ENCODE peak calls at places on chromosomes 16 and 17, in nine cellular contexts. E is neural progenitor cell; C is transverse colon; F is endothelial cell of umbilical vein; W is Peyer's patch; V is heart right ventricle; D is CD8-positive, alpha-beta memory T cell; J is CD8-positive, alpha-beta T cell; Q is CD4-positive, alpha-beta T cell. A is an unnamed sample. For H3K27me3 and H3K9me3, the result is how much of the 10 kb centered on the place peaks cover.

GRCh38 chr16:79402920-79403319 is 197.6 kb downstream of the MAF start:
- DNase-seq in E (no peak), C (no peak), F (no peak), W (no peak), V (no peak), D (no peak), J (no peak), Q (no peak), A (no peak)

GRCh38 chr17:1590031-1590746 is 27.6 kb upstream of the PITPNA start:
- DNase-seq in E (no peak), C (peak), F (peak), W (peak), V (peak), D (no peak), J (no peak), Q (no peak), A (peak)

GRCh38 chr17:76843703-76844484 is 24.3 kb upstream of the MGAT5B start:
- DNase-seq in E (no peak), C (no peak), F (no peak), W (no peak), V (no peak), D (no peak), J (no peak), Q (no peak), A (peak)

GRCh38 chr17:39787743-39788484 is 50.2 kb downstream of the GRB7 start:
- DNase-seq in E (no peak), C (no peak), F (no peak), W (no peak), V (no peak), D (no peak), J (no peak), Q (no peak), A (no peak)

GRCh38 chr16:34802396-34802795 is 1343.0 kb downstream of the TP53TG3F start:
- DNase-seq in E (no peak), C (no peak), F (no peak), W (no peak), V (no peak), D (no peak), J (no peak), Q (no peak), A (no peak)

GRCh38 chr16:84778720-84779119 is 41.1 kb upstream of the CRISPLD2 start:
- DNase-seq in E (no peak), C (no peak), F (no peak), W (no peak), V (no peak), D (no peak), J (no peak), Q (no peak), A (no peak)

GRCh38 chr17:21214777-21215541 is 998 bp upstream of the TMEM11 start:
- DNase-seq in E (peak), C (no peak), F (no peak), W (no peak), V (peak), D (no peak), J (no peak), Q (no peak), A (no peak)

GRCh38 chr16:29898786-29899515 is 399 bp downstream of the SEZ6L2 start:
- DNase-seq in E (peak), C (peak), F (no peak), W (no peak), V (no peak), D (no peak), J (no peak), Q (no peak), A (no peak)

GRCh38 chr17:57634713-57635465 is 110.2 kb downstream of the CCDC182 start:
- DNase-seq in E (no peak), C (no peak), F (no peak), W (no peak), V (no peak), D (no peak), J (no peak), Q (no peak), A (no peak)

GRCh38 chr16:46728804-46729203 is 19.3 kb downstream of the MYLK3 start:
- DNase-seq in E (no peak), C (no peak), F (no peak), W (no peak), V (no peak), D (no peak), J (no peak), Q (no peak), A (no peak)

GRCh38 chr17:33436321-33436720 is 143.2 kb upstream of the ASIC2 start:
- DNase-seq in E (no peak), C (no peak), F (no peak), W (no peak), V (no peak), D (no peak), J (no peak), Q (no peak), A (no peak)

GRCh38 chr17:78095035-78095434 is 33.5 kb downstream of the TMC6 start:
- DNase-seq in E (no peak), C (no peak), F (no peak), W (no peak), V (no peak), D (no peak), J (no peak), Q (no peak), A (no peak)

GRCh38 chr16:58187092-58187491 is 10.8 kb downstream of the CSNK2A2 start:
- DNase-seq in E (no peak), C (no peak), F (peak), W (no peak), V (no peak), D (no peak), J (no peak), Q (no peak), A (no peak)

GRCh38 chr16:86244936-86245335 is 265.4 kb upstream of the FOXF1 start:
- DNase-seq in E (no peak), C (no peak), F (no peak), W (no peak), V (no peak), D (no peak), J (no peak), Q (no peak), A (no peak)
- H3K27me3 ChIP-seq in E (under half), C (under half), F (under half), W (under half), V (under half), D (under half), J (under half), Q (under half), A (under half)

GRCh38 chr16:1734816-1735215 is 28.8 kb downstream of the MAPK8IP3 start:
- DNase-seq in E (no peak), C (no peak), F (no peak), W (no peak), V (no peak), D (no peak), J (no peak), Q (no peak), A (no peak)
- H3K9me3 ChIP-seq in E (under half), C (under half), F (under half), W (under half), V (under half), D (under half), J (under half), Q (under half), A (under half)

GRCh38 chr17:64449545-64449944 is 630 bp downstream of the MILR1 start:
- DNase-seq in E (no peak), C (no peak), F (no peak), W (no peak), V (no peak), D (no peak), J (no peak), Q (no peak), A (no peak)
- H3K27ac ChIP-seq in E (no peak), C (peak), F (peak), W (peak), V (no peak), D (peak), J (no peak), Q (no peak), A (peak)

GRCh38 chr17:79326814-79327213 is 252.2 kb downstream of the ENGASE start:
- DNase-seq in E (no peak), C (no peak), F (no peak), W (no peak), V (no peak), D (no peak), J (no peak), Q (no peak), A (no peak)
- H3K27me3 ChIP-seq in E (under half), C (under half), F (under half), W (under half), V (half or more), D (under half), J (under half), Q (under half), A (under half)

DNA sequence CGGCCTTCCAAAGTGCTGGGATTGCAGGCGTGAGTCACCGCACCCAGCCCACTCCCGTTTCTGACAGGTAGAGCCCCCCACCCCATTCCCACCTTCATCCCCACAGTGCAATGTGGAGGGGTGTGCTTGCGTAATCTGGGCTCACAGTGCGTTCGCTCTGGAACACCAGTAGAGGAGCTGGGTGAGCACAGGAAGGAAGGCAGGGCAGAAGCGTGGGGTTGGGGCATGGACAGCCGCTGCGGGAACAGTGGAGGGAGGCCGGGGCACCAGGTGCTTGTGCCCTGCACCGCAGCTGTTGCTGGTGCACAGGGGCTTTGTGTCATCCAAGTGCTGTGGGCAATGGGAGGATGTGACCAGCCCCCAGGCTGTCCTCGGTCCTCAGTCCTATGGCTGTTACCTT is 24.7 kb downstream of the KDM8 start:
- DNase-seq in E (no peak), C (no peak), F (no peak), W (peak), V (no peak), D (no peak), J (no peak), Q (no peak), A (no peak)
- H3K9me3 ChIP-seq in E (under half), C (under half), F (under half), W (under half), V (under half), D (under half), J (under half), Q (under half), A (under half)

GRCh38 chr17:66495035-66495434 is 192.6 kb downstream of the PRKCA start:
- DNase-seq in E (no peak), C (no peak), F (no peak), W (no peak), V (no peak), D (no peak), J (no peak), Q (no peak), A (no peak)
- H3K27ac ChIP-seq in E (no peak), C (no peak), F (no peak), W (no peak), V (no peak), D (no peak), J (no peak), Q (no peak), A (no peak)